ENCODE peak calls at places on chromosomes 13 and 19, in nine cellular contexts. One of them, this sample, is unnamed.
A peak's percentile ranks its signal among the peaks of the same experiment; 100 is the strongest.

GRCh38 chr13:57044910-57045309 is 95.8 kb upstream of the PRR20A start:
- DNase-seq in fibroblast of lung: no peak
- DNase-seq in AG10803: no peak
- DNase-seq in upper lobe of left lung: no peak
- DNase-seq in hepatocyte: no peak
- DNase-seq in CD8-positive, alpha-beta memory T cell: no peak
- DNase-seq in K562: no peak
- DNase-seq in heart left ventricle: no peak
- DNase-seq in cardiac fibroblast: no peak
- DNase-seq in this sample: no peak

GRCh38 chr13:27016871-27017270 is 154.7 kb downstream of the USP12 start:
- DNase-seq in heart left ventricle: no peak
- DNase-seq in cardiac fibroblast: no peak
- DNase-seq in K562: no peak
- DNase-seq in CD8-positive, alpha-beta memory T cell: no peak
- DNase-seq in fibroblast of lung: no peak
- DNase-seq in AG10803: no peak
- DNase-seq in upper lobe of left lung: no peak
- DNase-seq in hepatocyte: no peak
- DNase-seq in this sample: no peak

GRCh38 chr13:24223341-24224231 is 63.1 kb downstream of the SPATA13 start:
- DNase-seq in K562: no peak
- DNase-seq in CD8-positive, alpha-beta memory T cell: no peak
- DNase-seq in AG10803: no peak
- DNase-seq in cardiac fibroblast: no peak
- DNase-seq in heart left ventricle: no peak
- DNase-seq in hepatocyte: no peak
- DNase-seq in upper lobe of left lung: no peak
- DNase-seq in fibroblast of lung: no peak
- DNase-seq in this sample: no peak

GRCh38 chr19:58570770-58571574 is 2.2 kb downstream of the MZF1 start:
- DNase-seq in CD8-positive, alpha-beta memory T cell: no peak
- DNase-seq in upper lobe of left lung: peak; percentile 19
- DNase-seq in AG10803: no peak
- DNase-seq in cardiac fibroblast: no peak
- DNase-seq in heart left ventricle: no peak
- DNase-seq in fibroblast of lung: no peak
- DNase-seq in K562: no peak
- DNase-seq in hepatocyte: peak; percentile 10
- DNase-seq in this sample: no peak

GRCh38 chr19:47130589-47131168 is at the start of gene SAE1:
- DNase-seq in fibroblast of lung: peak; percentile 99
- DNase-seq in cardiac fibroblast: peak; percentile 99
- DNase-seq in hepatocyte: peak; percentile 98
- DNase-seq in K562: peak; percentile 98
- DNase-seq in CD8-positive, alpha-beta memory T cell: peak; percentile 88
- DNase-seq in heart left ventricle: peak; percentile 98
- DNase-seq in AG10803: peak; percentile 97
- DNase-seq in upper lobe of left lung: peak; percentile 96
- DNase-seq in this sample: peak; percentile 99

GRCh38 chr19:24166055-24166454 is 79.1 kb downstream of the ZNF254 start:
- DNase-seq in K562: no peak
- DNase-seq in heart left ventricle: no peak
- DNase-seq in AG10803: peak; percentile 15
- DNase-seq in upper lobe of left lung: no peak
- DNase-seq in CD8-positive, alpha-beta memory T cell: no peak
- DNase-seq in hepatocyte: no peak
- DNase-seq in fibroblast of lung: no peak
- DNase-seq in cardiac fibroblast: no peak
- DNase-seq in this sample: no peak

GRCh38 chr19:3132971-3133792 is 2.7 kb upstream of the GNA15 start:
- DNase-seq in fibroblast of lung: no peak
- DNase-seq in upper lobe of left lung: peak; percentile 78
- DNase-seq in cardiac fibroblast: no peak
- DNase-seq in CD8-positive, alpha-beta memory T cell: peak; percentile 77
- DNase-seq in hepatocyte: no peak
- DNase-seq in K562: peak; percentile 62
- DNase-seq in AG10803: peak; percentile 82
- DNase-seq in heart left ventricle: peak; percentile 74
- DNase-seq in this sample: peak; percentile 7

GRCh38 chr13:80824231-80824630 is 483.3 kb upstream of the SPRY2 start:
- DNase-seq in cardiac fibroblast: peak; percentile 79
- DNase-seq in K562: no peak
- DNase-seq in fibroblast of lung: peak; percentile 86
- DNase-seq in upper lobe of left lung: no peak
- DNase-seq in CD8-positive, alpha-beta memory T cell: no peak
- DNase-seq in heart left ventricle: no peak
- DNase-seq in AG10803: no peak
- DNase-seq in hepatocyte: no peak
- DNase-seq in this sample: peak; percentile 49

GRCh38 chr19:10430505-10431253 is 10.3 kb downstream of the PDE4A start:
- DNase-seq in heart left ventricle: peak; percentile 86
- DNase-seq in upper lobe of left lung: peak; percentile 66
- DNase-seq in AG10803: peak; percentile 62
- DNase-seq in K562: peak; percentile 90
- DNase-seq in hepatocyte: peak; percentile 74
- DNase-seq in fibroblast of lung: peak; percentile 43
- DNase-seq in cardiac fibroblast: peak; percentile 64
- DNase-seq in CD8-positive, alpha-beta memory T cell: no peak
- DNase-seq in this sample: peak; percentile 43

GRCh38 chr19:10431943-10432735 is 11.8 kb downstream of the PDE4A start:
- DNase-seq in K562: peak; percentile 90
- DNase-seq in upper lobe of left lung: peak; percentile 79
- DNase-seq in hepatocyte: peak; percentile 55
- DNase-seq in CD8-positive, alpha-beta memory T cell: peak; percentile 76
- DNase-seq in cardiac fibroblast: peak; percentile 49
- DNase-seq in AG10803: peak; percentile 47
- DNase-seq in heart left ventricle: peak; percentile 89
- DNase-seq in fibroblast of lung: no peak
- DNase-seq in this sample: peak; percentile 27

GRCh38 chr19:10431254-10431942 is 11.1 kb downstream of the PDE4A start:
- DNase-seq in upper lobe of left lung: peak; percentile 58
- DNase-seq in AG10803: peak; percentile 40
- DNase-seq in cardiac fibroblast: no peak
- DNase-seq in fibroblast of lung: no peak
- DNase-seq in K562: peak; percentile 43
- DNase-seq in hepatocyte: no peak
- DNase-seq in heart left ventricle: no peak
- DNase-seq in CD8-positive, alpha-beta memory T cell: peak; percentile 66
- DNase-seq in this sample: peak; percentile 22

GRCh38 chr19:10433131-10433536 is 12.8 kb downstream of the PDE4A start:
- DNase-seq in hepatocyte: no peak
- DNase-seq in fibroblast of lung: no peak
- DNase-seq in upper lobe of left lung: no peak
- DNase-seq in K562: no peak
- DNase-seq in cardiac fibroblast: no peak
- DNase-seq in AG10803: no peak
- DNase-seq in CD8-positive, alpha-beta memory T cell: no peak
- DNase-seq in heart left ventricle: no peak
- DNase-seq in this sample: no peak

DNA sequence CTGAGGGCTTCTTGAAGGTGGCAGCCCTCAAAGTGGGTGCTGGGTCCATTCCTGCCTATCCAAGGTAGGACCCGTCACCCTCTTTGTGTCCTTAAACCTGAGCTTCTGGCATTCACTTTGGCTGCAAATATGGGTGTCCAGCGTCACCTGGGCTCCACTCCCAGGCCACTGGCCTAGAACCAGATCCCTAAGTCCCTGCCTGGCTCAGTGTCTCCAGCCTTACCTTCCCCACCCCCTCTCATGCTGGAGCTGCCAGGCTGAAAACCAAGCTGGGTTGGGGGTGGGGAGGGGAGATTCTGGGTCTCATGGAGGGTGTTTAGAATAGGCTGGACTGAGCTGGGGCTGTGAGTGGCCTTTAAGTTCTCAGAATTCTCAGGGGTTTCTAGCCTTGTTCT is 12.4 kb downstream of the PDE4A start:
- DNase-seq in fibroblast of lung: no peak
- DNase-seq in cardiac fibroblast: no peak
- DNase-seq in hepatocyte: no peak
- DNase-seq in upper lobe of left lung: no peak
- DNase-seq in K562: no peak
- DNase-seq in AG10803: no peak
- DNase-seq in CD8-positive, alpha-beta memory T cell: no peak
- DNase-seq in heart left ventricle: no peak
- DNase-seq in this sample: no peak
- H3K4me3 ChIP-seq in fibroblast of lung: no peak overlapping the region
- H3K4me3 ChIP-seq in cardiac fibroblast: peak overlapping the region; percentile 62
- H3K4me3 ChIP-seq in hepatocyte: no peak overlapping the region
- H3K4me3 ChIP-seq in upper lobe of left lung: peak overlapping the region; percentile 77
- H3K4me3 ChIP-seq in K562: peak overlapping the region; percentile 64
- H3K4me3 ChIP-seq in AG10803: peak overlapping the region; percentile 82
- H3K4me3 ChIP-seq in CD8-positive, alpha-beta memory T cell: peak overlapping the region; percentile 45
- H3K4me3 ChIP-seq in heart left ventricle: peak overlapping the region; percentile 52
- H3K4me3 ChIP-seq in this sample: peak overlapping the region; percentile 76

GRCh38 chr19:8577741-8578140 is 499 bp upstream of the MYO1F start:
- DNase-seq in CD8-positive, alpha-beta memory T cell: no peak
- DNase-seq in hepatocyte: no peak
- DNase-seq in cardiac fibroblast: no peak
- DNase-seq in AG10803: no peak
- DNase-seq in upper lobe of left lung: no peak
- DNase-seq in heart left ventricle: no peak
- DNase-seq in K562: no peak
- DNase-seq in fibroblast of lung: no peak
- DNase-seq in this sample: no peak

GRCh38 chr19:8573316-8573715 is 3.9 kb downstream of the MYO1F start:
- DNase-seq in heart left ventricle: no peak
- DNase-seq in AG10803: no peak
- DNase-seq in upper lobe of left lung: no peak
- DNase-seq in K562: no peak
- DNase-seq in fibroblast of lung: no peak
- DNase-seq in hepatocyte: no peak
- DNase-seq in cardiac fibroblast: no peak
- DNase-seq in CD8-positive, alpha-beta memory T cell: peak; percentile 11
- DNase-seq in this sample: no peak

GRCh38 chr19:8577247-8577646 is at the start of gene MYO1F:
- DNase-seq in fibroblast of lung: no peak
- DNase-seq in heart left ventricle: peak; percentile 84
- DNase-seq in cardiac fibroblast: no peak
- DNase-seq in CD8-positive, alpha-beta memory T cell: peak; percentile 5
- DNase-seq in K562: peak; percentile 49
- DNase-seq in hepatocyte: no peak
- DNase-seq in upper lobe of left lung: peak; percentile 80
- DNase-seq in AG10803: no peak
- DNase-seq in this sample: no peak

GRCh38 chr19:8576273-8576993 is 809 bp downstream of the MYO1F start:
- DNase-seq in hepatocyte: no peak
- DNase-seq in fibroblast of lung: no peak
- DNase-seq in AG10803: no peak
- DNase-seq in cardiac fibroblast: no peak
- DNase-seq in heart left ventricle: no peak
- DNase-seq in CD8-positive, alpha-beta memory T cell: peak; percentile 2
- DNase-seq in K562: no peak
- DNase-seq in upper lobe of left lung: peak; percentile 69
- DNase-seq in this sample: no peak

GRCh38 chr19:8575467-8575997 is 1.7 kb downstream of the MYO1F start:
- DNase-seq in heart left ventricle: no peak
- DNase-seq in hepatocyte: no peak
- DNase-seq in AG10803: peak; percentile 39
- DNase-seq in upper lobe of left lung: peak; percentile 56
- DNase-seq in fibroblast of lung: peak; percentile 22
- DNase-seq in cardiac fibroblast: peak; percentile 50
- DNase-seq in K562: peak; percentile 50
- DNase-seq in CD8-positive, alpha-beta memory T cell: peak; percentile 50
- DNase-seq in this sample: peak; percentile 49
- H3K4me3 ChIP-seq in heart left ventricle: no peak overlapping the region
- H3K4me3 ChIP-seq in hepatocyte: no peak overlapping the region
- H3K4me3 ChIP-seq in AG10803: no peak overlapping the region
- H3K4me3 ChIP-seq in upper lobe of left lung: peak overlapping the region; percentile 48
- H3K4me3 ChIP-seq in fibroblast of lung: no peak overlapping the region
- H3K4me3 ChIP-seq in cardiac fibroblast: no peak overlapping the region
- H3K4me3 ChIP-seq in K562: no peak overlapping the region
- H3K4me3 ChIP-seq in CD8-positive, alpha-beta memory T cell: peak overlapping the region; percentile 91
- H3K4me3 ChIP-seq in this sample: no peak overlapping the region

DNA sequence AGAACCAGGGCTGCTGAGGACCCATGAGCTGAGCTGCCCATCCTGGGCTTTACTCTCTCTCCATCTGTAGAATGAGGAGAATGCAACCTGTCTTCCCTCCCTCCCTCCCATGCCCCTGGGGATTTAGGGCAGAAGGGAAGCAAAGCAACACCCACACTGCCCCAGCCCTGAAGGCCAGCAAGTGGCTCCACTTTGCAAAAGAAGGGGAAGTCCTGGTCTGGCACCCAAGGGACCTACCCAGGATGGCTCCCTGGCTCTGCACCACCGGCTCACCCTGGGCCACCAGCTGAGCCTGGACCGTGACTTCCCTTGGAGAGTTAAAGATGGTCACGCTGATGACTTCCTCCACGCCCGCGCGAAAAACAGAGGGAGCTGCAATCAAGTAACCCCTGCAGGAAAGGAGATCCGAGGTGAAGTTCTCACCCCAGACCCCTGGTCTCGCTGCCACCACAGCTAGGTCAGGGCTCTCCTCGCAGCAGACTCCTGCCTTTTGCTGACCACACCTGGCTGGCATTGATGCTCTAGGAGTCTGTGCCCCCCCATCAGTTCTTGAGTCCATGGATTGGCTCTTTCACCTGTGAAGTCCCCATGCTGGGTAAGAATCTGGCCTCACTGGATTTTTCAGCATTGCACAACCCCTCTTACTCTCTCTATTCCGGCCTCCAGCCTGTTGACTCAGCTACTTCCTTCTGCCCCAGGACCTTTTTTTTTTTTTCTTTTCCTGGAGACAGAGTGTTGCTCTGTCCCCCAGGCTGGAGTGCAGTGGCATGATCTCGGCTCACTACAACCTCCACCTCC is 4.6 kb downstream of the CPAMD8 start:
- DNase-seq in heart left ventricle: no peak
- DNase-seq in fibroblast of lung: no peak
- DNase-seq in CD8-positive, alpha-beta memory T cell: no peak
- DNase-seq in upper lobe of left lung: peak; percentile 86
- DNase-seq in cardiac fibroblast: peak; percentile 71
- DNase-seq in hepatocyte: no peak
- DNase-seq in K562: no peak
- DNase-seq in AG10803: peak; percentile 12
- DNase-seq in this sample: peak; percentile 30
- H3K4me3 ChIP-seq in heart left ventricle: no peak overlapping the region
- H3K4me3 ChIP-seq in fibroblast of lung: no peak overlapping the region
- H3K4me3 ChIP-seq in CD8-positive, alpha-beta memory T cell: no peak overlapping the region
- H3K4me3 ChIP-seq in upper lobe of left lung: no peak overlapping the region
- H3K4me3 ChIP-seq in cardiac fibroblast: no peak overlapping the region
- H3K4me3 ChIP-seq in hepatocyte: no peak overlapping the region
- H3K4me3 ChIP-seq in K562: no peak overlapping the region
- H3K4me3 ChIP-seq in AG10803: no peak overlapping the region
- H3K4me3 ChIP-seq in this sample: no peak overlapping the region

DNA sequence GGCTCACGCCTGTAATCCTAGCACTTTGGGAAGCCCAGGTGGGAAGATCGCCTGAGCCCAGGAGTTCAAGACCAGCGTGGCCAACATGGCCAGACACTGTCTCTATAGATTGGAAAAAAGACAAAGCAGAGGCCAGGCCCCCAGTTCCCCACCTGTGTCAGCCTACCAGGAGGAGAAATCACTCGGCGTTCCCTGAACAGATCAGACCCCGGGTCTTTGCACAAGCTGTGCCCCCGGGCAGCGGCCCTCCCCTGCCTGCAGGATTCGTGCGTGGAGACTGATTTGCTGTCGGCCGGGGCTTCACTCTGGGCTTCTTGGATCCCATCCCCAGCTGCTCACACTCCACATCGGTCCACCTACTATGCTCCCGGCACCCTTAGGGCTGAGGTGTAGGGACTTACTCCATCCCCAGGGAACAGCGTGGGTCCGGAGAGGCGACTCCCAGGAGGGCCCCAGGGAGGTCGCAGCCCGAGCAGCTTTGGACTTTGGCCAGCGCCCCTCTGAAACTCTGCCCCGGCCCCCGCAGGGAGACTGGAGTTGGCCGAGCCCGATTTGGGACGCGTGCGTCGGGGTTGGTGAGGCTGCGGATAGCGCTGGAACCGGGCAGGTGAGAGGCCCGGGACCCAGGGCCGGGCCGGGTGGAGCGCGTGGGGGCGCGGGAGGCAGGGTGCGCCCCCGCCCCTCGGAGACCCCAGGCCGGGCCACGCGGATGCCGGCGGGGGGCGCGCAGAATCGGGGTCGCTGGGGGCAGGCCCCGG is 515 bp upstream of the EFNA2 start:
- DNase-seq in cardiac fibroblast: no peak
- DNase-seq in fibroblast of lung: no peak
- DNase-seq in AG10803: no peak
- DNase-seq in K562: no peak
- DNase-seq in CD8-positive, alpha-beta memory T cell: no peak
- DNase-seq in hepatocyte: no peak
- DNase-seq in heart left ventricle: no peak
- DNase-seq in upper lobe of left lung: no peak
- DNase-seq in this sample: no peak
- H3K4me3 ChIP-seq in cardiac fibroblast: no peak overlapping the region
- H3K4me3 ChIP-seq in fibroblast of lung: no peak overlapping the region
- H3K4me3 ChIP-seq in AG10803: no peak overlapping the region
- H3K4me3 ChIP-seq in K562: no peak overlapping the region
- H3K4me3 ChIP-seq in CD8-positive, alpha-beta memory T cell: no peak overlapping the region
- H3K4me3 ChIP-seq in hepatocyte: no peak overlapping the region
- H3K4me3 ChIP-seq in heart left ventricle: no peak overlapping the region
- H3K4me3 ChIP-seq in upper lobe of left lung: no peak overlapping the region
- H3K4me3 ChIP-seq in this sample: no peak overlapping the region

This sample was measured in fibroblast of the aortic adventitia.